ENCODE peak calls at places on chromosomes 12 and 14, in six cellular contexts. F, H, J, R, Z and W are unnamed samples.

GRCh38 chr12:114405449-114406271 is at the start of gene TBX5:
- DNase-seq in F (peak; percentile 84), Z (peak; percentile 77), R (no peak), H (no peak), J (peak; percentile 26), W (no peak)

GRCh38 chr12:120474092-120474960 is 4.8 kb upstream of the SRSF9 start:
- DNase-seq in J (no peak), R (peak; percentile 48), H (peak; percentile 98), Z (peak; percentile 93), F (no peak), W (peak; percentile 18)

GRCh38 chr14:37124617-37125016 is 47.8 kb downstream of the SLC25A21 start:
- DNase-seq in F (no peak), J (peak; percentile 3), Z (peak; percentile 4), H (peak; percentile 40), R (no peak), W (no peak)

GRCh38 chr12:109588461-109589239 is 15.1 kb downstream of the MVK start:
- DNase-seq in H (no peak), J (no peak), Z (no peak), F (peak; percentile 69), R (no peak), W (no peak)

GRCh38 chr12:69401940-69402339 is 42.4 kb downstream of the YEATS4 start:
- DNase-seq in R (no peak), H (no peak), F (no peak), J (no peak), Z (no peak), W (no peak)

GRCh38 chr14:77251870-77252269 is 19.1 kb downstream of the NGB start:
- DNase-seq in J (no peak), Z (no peak), R (no peak), F (no peak), H (no peak), W (no peak)

GRCh38 chr12:99522456-99522855 is 125.1 kb upstream of the GARIN6 start:
- DNase-seq in Z (no peak), H (no peak), F (no peak), R (no peak), J (no peak), W (no peak)

GRCh38 chr14:96221109-96221650 is 16.5 kb downstream of the BDKRB2 start:
- DNase-seq in H (no peak), F (no peak), R (no peak), Z (no peak), J (no peak), W (peak; percentile 74)

GRCh38 chr12:65237153-65237552 is 41.3 kb upstream of the MSRB3 start:
- DNase-seq in R (no peak), J (no peak), Z (no peak), F (no peak), H (no peak), W (no peak)

GRCh38 chr12:54384591-54385041 is at the start of gene ZNF385A:
- DNase-seq in Z (no peak), H (no peak), F (no peak), R (no peak), J (no peak), W (no peak)

GRCh38 chr14:24713404-24713803 is 79.4 kb upstream of the GZMB start:
- DNase-seq in H (no peak), J (no peak), R (no peak), F (no peak), Z (no peak), W (no peak)

GRCh38 chr14:87252103-87252502 is 740.9 kb downstream of the GALC start:
- DNase-seq in F (no peak), R (no peak), Z (no peak), H (peak; percentile 59), J (no peak), W (no peak)

GRCh38 chr14:96352708-96353107 is 10.4 kb downstream of the ATG2B start:
- DNase-seq in H (peak; percentile 16), Z (peak; percentile 18), F (no peak), J (no peak), R (no peak), W (no peak)

GRCh38 chr14:76968621-76969063 is 59.9 kb downstream of the IRF2BPL start:
- DNase-seq in F (peak; percentile 83), J (peak; percentile 27), H (no peak), R (peak; percentile 58), Z (no peak), W (peak; percentile 82)

GRCh38 chr14:91405724-91406435 is 11.7 kb downstream of the CCDC88C start:
- DNase-seq in F (no peak), R (no peak), H (no peak), Z (no peak), J (no peak), W (no peak)

GRCh38 chr12:39905152-39905551 is 200.7 kb downstream of the SLC2A13 start:
- DNase-seq in F (no peak), J (no peak), Z (no peak), R (no peak), H (no peak), W (no peak)

GRCh38 chr12:110957652-110958051 is 37.3 kb upstream of the MYL2 start:
- DNase-seq in F (no peak), J (no peak), R (no peak), Z (no peak), H (no peak), W (no peak)

GRCh38 chr14:51805541-51805940 is 54.9 kb upstream of the GNG2 start:
- DNase-seq in F (no peak), J (no peak), R (no peak), H (no peak), Z (no peak), W (no peak)

GRCh38 chr12:57218030-57218853 is 1.6 kb downstream of the NXPH4 start:
- DNase-seq in Z (peak; percentile 50), H (peak; percentile 59), F (no peak), J (no peak), R (no peak), W (no peak)

GRCh38 chr12:66965613-66966012 is 286.7 kb upstream of the GRIP1 start:
- DNase-seq in Z (no peak), F (no peak), H (no peak), J (peak; percentile 9), R (no peak), W (no peak)

GRCh38 chr12:122081108-122081696 is 2.6 kb downstream of the MLXIP start:
- DNase-seq in F (no peak), H (peak; percentile 84), R (no peak), J (no peak), Z (peak; percentile 48), W (no peak)

GRCh38 chr12:131103614-131104463 is 150.1 kb downstream of the ADGRD1 start:
- DNase-seq in F (no peak), Z (no peak), R (no peak), H (no peak), J (no peak), W (no peak)

GRCh38 chr12:124510301-124510970 is 57.0 kb downstream of the NCOR2 start:
- DNase-seq in H (peak; percentile 33), R (peak; percentile 52), Z (no peak), J (no peak), F (no peak), W (no peak)

GRCh38 chr12:131132118-131132892 is 178.6 kb downstream of the ADGRD1 start:
- DNase-seq in J (peak; percentile 18), Z (peak; percentile 12), R (peak; percentile 48), F (no peak), H (no peak), W (peak; percentile 25)

GRCh38 chr14:105299654-105300541 is 903 bp downstream of the BRF1 start:
- DNase-seq in J (peak; percentile 59), Z (peak; percentile 30), F (peak; percentile 5), H (no peak), R (no peak), W (no peak)

GRCh38 chr14:56044196-56044595 is 74.0 kb upstream of the PELI2 start:
- DNase-seq in Z (no peak), H (peak; percentile 34), F (no peak), J (no peak), R (no peak), W (no peak)

GRCh38 chr12:132690112-132690511 is 2.7 kb downstream of the PXMP2 start:
- DNase-seq in R (no peak), J (no peak), H (no peak), Z (no peak), F (no peak), W (no peak)

GRCh38 chr14:63547798-63548335 is 4.7 kb upstream of the PPP2R5E start:
- DNase-seq in Z (no peak), J (no peak), R (no peak), F (no peak), H (no peak), W (no peak)

GRCh38 chr12:127745466-127746220 is 521.3 kb upstream of the TMEM132C start:
- DNase-seq in J (no peak), F (no peak), R (no peak), Z (no peak), H (no peak), W (no peak)

GRCh38 chr14:35406811-35407630 is 2.5 kb upstream of the NFKBIA start:
- DNase-seq in J (peak; percentile 75), R (peak; percentile 47), F (peak; percentile 80), H (peak; percentile 88), Z (peak; percentile 70), W (peak; percentile 38)

GRCh38 chr14:72788972-72789728 is 104.8 kb downstream of the DPF3 start:
- DNase-seq in H (no peak), Z (no peak), J (no peak), F (no peak), R (no peak), W (no peak)

GRCh38 chr14:67417633-67418032 is 5.7 kb upstream of the PLEK2 start:
- DNase-seq in R (no peak), J (no peak), H (peak; percentile 64), Z (no peak), F (no peak), W (no peak)

GRCh38 chr12:26791328-26791791 is 41.6 kb downstream of the ITPR2 start:
- DNase-seq in J (no peak), F (no peak), H (no peak), Z (peak; percentile 63), R (no peak), W (no peak)

GRCh38 chr14:33634631-33635030 is 316.2 kb downstream of the EGLN3 start:
- DNase-seq in F (no peak), J (no peak), Z (peak; percentile 15), R (no peak), H (peak; percentile 68), W (no peak)